ENCODE peak calls at places on chromosomes 6 and 20, in four cellular contexts. X is nephron progenitor cell, S is HT-29, U is HEK293T. N is an unnamed sample.

GRCh38 chr20:61520076-61520639 is 268.1 kb downstream of the CDH4 start:
- DNase-seq in X (no peak), S (no peak), U (no peak), N (no peak)

GRCh38 chr6:25942561-25943147 is 12.2 kb upstream of the SLC17A2 start:
- DNase-seq in X (no peak), S (peak), U (no peak), N (peak)

GRCh38 chr6:28401172-28401571 is 1.6 kb upstream of the ZSCAN12 start:
- DNase-seq in X (no peak), S (no peak), U (no peak), N (no peak)

GRCh38 chr20:62064788-62065668 is 653 bp downstream of the TAF4 start:
- DNase-seq in X (peak), S (peak), U (no peak), N (no peak)

GRCh38 chr20:16554766-16555543 is 18.3 kb downstream of the KIF16B start:
- DNase-seq in X (no peak), S (no peak), U (no peak), N (no peak)

GRCh38 chr6:121666809-121667208 is 231.4 kb downstream of the GJA1 start:
- DNase-seq in X (no peak), S (peak), U (peak), N (peak)

GRCh38 chr6:140061422-140062041 is 687.1 kb upstream of the CITED2 start:
- DNase-seq in X (no peak), S (no peak), U (no peak), N (no peak)

GRCh38 chr6:108501559-108501958 is 59.2 kb upstream of the FOXO3 start:
- DNase-seq in X (no peak), S (peak), U (no peak), N (no peak)

GRCh38 chr20:44730441-44730840 is 15.2 kb upstream of the KCNK15 start:
- DNase-seq in X (no peak), S (peak), U (no peak), N (peak)

GRCh38 chr20:11054266-11055025 is 380.6 kb upstream of the JAG1 start:
- DNase-seq in X (peak), S (no peak), U (no peak), N (no peak)

GRCh38 chr6:18293192-18293904 is 29.0 kb upstream of the DEK start:
- DNase-seq in X (no peak), S (peak), U (no peak), N (no peak)

GRCh38 chr6:53741417-53741816 is 53.4 kb upstream of the LRRC1 start:
- DNase-seq in X (no peak), S (peak), U (no peak), N (no peak)

GRCh38 chr6:4577406-4577805 is 198.8 kb upstream of the CDYL start:
- DNase-seq in X (no peak), S (no peak), U (no peak), N (no peak)

GRCh38 chr6:70706491-70707123 is 38.9 kb downstream of the SMAP1 start:
- DNase-seq in X (no peak), S (peak), U (no peak), N (peak)

GRCh38 chr20:44092551-44093248 is 94.3 kb downstream of the JPH2 start:
- DNase-seq in X (no peak), S (peak), U (no peak), N (no peak)

GRCh38 chr6:158848441-158848840 is 29.3 kb upstream of the EZR start:
- DNase-seq in X (no peak), S (no peak), U (no peak), N (no peak)

GRCh38 chr6:39053854-39054576 is 5.4 kb downstream of the GLP1R start:
- DNase-seq in X (no peak), S (no peak), U (no peak), N (no peak)

GRCh38 chr20:4513720-4514119 is 208.0 kb upstream of the PRND start:
- DNase-seq in X (no peak), S (peak), U (no peak), N (peak)

GRCh38 chr6:52591832-52592231 is 15.0 kb upstream of the TRAM2 start:
- DNase-seq in X (no peak), S (no peak), U (no peak), N (no peak)

GRCh38 chr6:16511048-16511660 is 250.1 kb downstream of the ATXN1 start:
- DNase-seq in X (no peak), S (peak), U (peak), N (no peak)